ENCODE peak calls at places on chromosomes 1 and 21, in five cellular contexts. One of them, this sample, is unnamed.

GRCh38 chr21:45988366-45989347 is 7.1 kb downstream of the COL6A1 start:
- DNase-seq in right cardiac atrium: peak; percentile 51
- DNase-seq in endothelial cell of umbilical vein: no peak
- DNase-seq in astrocyte: no peak
- DNase-seq in CD4-positive, alpha-beta T cell: no peak
- DNase-seq in this sample: no peak

GRCh38 chr1:26213335-26213905 is 20.6 kb upstream of the CEP85 start:
- DNase-seq in astrocyte: no peak
- DNase-seq in CD4-positive, alpha-beta T cell: no peak
- DNase-seq in endothelial cell of umbilical vein: no peak
- DNase-seq in right cardiac atrium: no peak
- DNase-seq in this sample: no peak

GRCh38 chr1:168098534-168099313 is 38.0 kb downstream of the GPR161 start:
- DNase-seq in endothelial cell of umbilical vein: no peak
- DNase-seq in right cardiac atrium: no peak
- DNase-seq in CD4-positive, alpha-beta T cell: no peak
- DNase-seq in astrocyte: no peak
- DNase-seq in this sample: no peak

GRCh38 chr1:224381880-224382548 is 25.3 kb downstream of the CNIH4 start:
- DNase-seq in endothelial cell of umbilical vein: no peak
- DNase-seq in astrocyte: no peak
- DNase-seq in right cardiac atrium: no peak
- DNase-seq in CD4-positive, alpha-beta T cell: no peak
- DNase-seq in this sample: no peak

GRCh38 chr1:45953934-45954333 is 150.5 kb downstream of the MAST2 start:
- DNase-seq in CD4-positive, alpha-beta T cell: no peak
- DNase-seq in right cardiac atrium: no peak
- DNase-seq in endothelial cell of umbilical vein: no peak
- DNase-seq in astrocyte: peak; percentile 44
- DNase-seq in this sample: no peak

GRCh38 chr1:17545354-17545753 is 5.9 kb downstream of the ARHGEF10L start:
- DNase-seq in endothelial cell of umbilical vein: no peak
- DNase-seq in right cardiac atrium: peak; percentile 46
- DNase-seq in astrocyte: no peak
- DNase-seq in CD4-positive, alpha-beta T cell: no peak
- DNase-seq in this sample: no peak

GRCh38 chr1:22285545-22286396 is 142.9 kb upstream of the WNT4 start:
- DNase-seq in right cardiac atrium: no peak
- DNase-seq in CD4-positive, alpha-beta T cell: no peak
- DNase-seq in astrocyte: no peak
- DNase-seq in endothelial cell of umbilical vein: no peak
- DNase-seq in this sample: no peak

GRCh38 chr1:54053745-54054437 is 483 bp downstream of the TCEANC2 start:
- DNase-seq in endothelial cell of umbilical vein: peak; percentile 12
- DNase-seq in CD4-positive, alpha-beta T cell: no peak
- DNase-seq in astrocyte: no peak
- DNase-seq in right cardiac atrium: no peak
- DNase-seq in this sample: no peak

GRCh38 chr1:21655748-21656147 is 13.4 kb downstream of the RAP1GAP start:
- DNase-seq in endothelial cell of umbilical vein: no peak
- DNase-seq in CD4-positive, alpha-beta T cell: no peak
- DNase-seq in right cardiac atrium: no peak
- DNase-seq in astrocyte: no peak
- DNase-seq in this sample: no peak

GRCh38 chr1:53893999-53894636 is at the start of gene DIO1:
- DNase-seq in astrocyte: no peak
- DNase-seq in CD4-positive, alpha-beta T cell: no peak
- DNase-seq in endothelial cell of umbilical vein: no peak
- DNase-seq in right cardiac atrium: no peak
- DNase-seq in this sample: no peak

GRCh38 chr1:225437710-225438437 is 10.0 kb upstream of the LBR start:
- DNase-seq in endothelial cell of umbilical vein: peak; percentile 63
- DNase-seq in CD4-positive, alpha-beta T cell: no peak
- DNase-seq in astrocyte: no peak
- DNase-seq in right cardiac atrium: peak; percentile 67
- DNase-seq in this sample: no peak

GRCh38 chr1:173954179-173954578 is 37.1 kb upstream of the SERPINC1 start:
- DNase-seq in right cardiac atrium: no peak
- DNase-seq in endothelial cell of umbilical vein: no peak
- DNase-seq in CD4-positive, alpha-beta T cell: no peak
- DNase-seq in astrocyte: peak; percentile 30
- DNase-seq in this sample: no peak

GRCh38 chr21:33754493-33754892 is 112.2 kb downstream of the ITSN1 start:
- DNase-seq in astrocyte: no peak
- DNase-seq in CD4-positive, alpha-beta T cell: no peak
- DNase-seq in endothelial cell of umbilical vein: no peak
- DNase-seq in right cardiac atrium: no peak
- DNase-seq in this sample: peak; percentile 10

GRCh38 chr21:44529011-44529421 is 11.0 kb downstream of the KRTAP10-1 start:
- DNase-seq in right cardiac atrium: no peak
- DNase-seq in CD4-positive, alpha-beta T cell: no peak
- DNase-seq in endothelial cell of umbilical vein: no peak
- DNase-seq in astrocyte: no peak
- DNase-seq in this sample: no peak

GRCh38 chr1:5570931-5571330 is 421.3 kb downstream of the NPHP4 start:
- DNase-seq in right cardiac atrium: no peak
- DNase-seq in CD4-positive, alpha-beta T cell: no peak
- DNase-seq in endothelial cell of umbilical vein: no peak
- DNase-seq in astrocyte: no peak
- DNase-seq in this sample: no peak

GRCh38 chr21:31117046-31117916 is 79.0 kb upstream of the KRTAP19-8 start:
- DNase-seq in right cardiac atrium: no peak
- DNase-seq in CD4-positive, alpha-beta T cell: no peak
- DNase-seq in astrocyte: peak; percentile 86
- DNase-seq in endothelial cell of umbilical vein: no peak
- DNase-seq in this sample: no peak

GRCh38 chr1:30889506-30889905 is 19.1 kb downstream of the SDC3 start:
- DNase-seq in astrocyte: peak; percentile 70
- DNase-seq in CD4-positive, alpha-beta T cell: no peak
- DNase-seq in right cardiac atrium: no peak
- DNase-seq in endothelial cell of umbilical vein: no peak
- DNase-seq in this sample: no peak

GRCh38 chr1:169305356-169305755 is 62.2 kb downstream of the NME7 start:
- DNase-seq in CD4-positive, alpha-beta T cell: no peak
- DNase-seq in endothelial cell of umbilical vein: no peak
- DNase-seq in right cardiac atrium: no peak
- DNase-seq in astrocyte: no peak
- DNase-seq in this sample: no peak

GRCh38 chr21:44763451-44764318 is 37.9 kb downstream of the UBE2G2 start:
- DNase-seq in endothelial cell of umbilical vein: no peak
- DNase-seq in right cardiac atrium: peak; percentile 43
- DNase-seq in astrocyte: no peak
- DNase-seq in CD4-positive, alpha-beta T cell: no peak
- DNase-seq in this sample: no peak

GRCh38 chr1:8152731-8153702 is 126.9 kb upstream of the ERRFI1 start:
- DNase-seq in astrocyte: no peak
- DNase-seq in CD4-positive, alpha-beta T cell: peak; percentile 39
- DNase-seq in right cardiac atrium: no peak
- DNase-seq in endothelial cell of umbilical vein: no peak
- DNase-seq in this sample: no peak

GRCh38 chr1:52140633-52141512 is 1.0 kb upstream of the ZFYVE9 start:
- DNase-seq in CD4-positive, alpha-beta T cell: no peak
- DNase-seq in right cardiac atrium: no peak
- DNase-seq in astrocyte: no peak
- DNase-seq in endothelial cell of umbilical vein: peak; percentile 29
- DNase-seq in this sample: no peak

GRCh38 chr1:150807257-150807637 is 813 bp downstream of the CTSK start:
- DNase-seq in astrocyte: no peak
- DNase-seq in endothelial cell of umbilical vein: peak; percentile 45
- DNase-seq in CD4-positive, alpha-beta T cell: no peak
- DNase-seq in right cardiac atrium: no peak
- DNase-seq in this sample: no peak

GRCh38 chr21:44383216-44383615 is 29.8 kb downstream of the TRPM2 start:
- DNase-seq in right cardiac atrium: no peak
- DNase-seq in CD4-positive, alpha-beta T cell: no peak
- DNase-seq in astrocyte: no peak
- DNase-seq in endothelial cell of umbilical vein: no peak
- DNase-seq in this sample: no peak

GRCh38 chr1:243926803-243927245 is 76.8 kb upstream of the AKT3 start:
- DNase-seq in right cardiac atrium: no peak
- DNase-seq in CD4-positive, alpha-beta T cell: no peak
- DNase-seq in endothelial cell of umbilical vein: peak; percentile 96
- DNase-seq in astrocyte: peak; percentile 98
- DNase-seq in this sample: no peak

GRCh38 chr21:24272527-24272938 is 1334.7 kb downstream of the MRPL39 start:
- DNase-seq in CD4-positive, alpha-beta T cell: no peak
- DNase-seq in astrocyte: no peak
- DNase-seq in right cardiac atrium: no peak
- DNase-seq in endothelial cell of umbilical vein: no peak
- DNase-seq in this sample: no peak
- H3K9me3 ChIP-seq in CD4-positive, alpha-beta T cell: no peaks in the 10 kb centered on the region
- H3K9me3 ChIP-seq in astrocyte: no peaks in the 10 kb centered on the region
- H3K9me3 ChIP-seq in right cardiac atrium: no peaks in the 10 kb centered on the region
- H3K9me3 ChIP-seq in endothelial cell of umbilical vein: no peaks in the 10 kb centered on the region
- H3K9me3 ChIP-seq in this sample: no peaks in the 10 kb centered on the region

GRCh38 chr1:109877776-109878175 is 32.9 kb upstream of the CSF1 start:
- DNase-seq in right cardiac atrium: no peak
- DNase-seq in endothelial cell of umbilical vein: no peak
- DNase-seq in astrocyte: no peak
- DNase-seq in CD4-positive, alpha-beta T cell: no peak
- DNase-seq in this sample: no peak
- H3K27ac ChIP-seq in right cardiac atrium: peak overlapping the region; percentile 58
- H3K27ac ChIP-seq in endothelial cell of umbilical vein: no peak overlapping the region
- H3K27ac ChIP-seq in astrocyte: peak overlapping the region; percentile 70
- H3K27ac ChIP-seq in CD4-positive, alpha-beta T cell: no peak overlapping the region
- H3K27ac ChIP-seq in this sample: no peak overlapping the region

DNA sequence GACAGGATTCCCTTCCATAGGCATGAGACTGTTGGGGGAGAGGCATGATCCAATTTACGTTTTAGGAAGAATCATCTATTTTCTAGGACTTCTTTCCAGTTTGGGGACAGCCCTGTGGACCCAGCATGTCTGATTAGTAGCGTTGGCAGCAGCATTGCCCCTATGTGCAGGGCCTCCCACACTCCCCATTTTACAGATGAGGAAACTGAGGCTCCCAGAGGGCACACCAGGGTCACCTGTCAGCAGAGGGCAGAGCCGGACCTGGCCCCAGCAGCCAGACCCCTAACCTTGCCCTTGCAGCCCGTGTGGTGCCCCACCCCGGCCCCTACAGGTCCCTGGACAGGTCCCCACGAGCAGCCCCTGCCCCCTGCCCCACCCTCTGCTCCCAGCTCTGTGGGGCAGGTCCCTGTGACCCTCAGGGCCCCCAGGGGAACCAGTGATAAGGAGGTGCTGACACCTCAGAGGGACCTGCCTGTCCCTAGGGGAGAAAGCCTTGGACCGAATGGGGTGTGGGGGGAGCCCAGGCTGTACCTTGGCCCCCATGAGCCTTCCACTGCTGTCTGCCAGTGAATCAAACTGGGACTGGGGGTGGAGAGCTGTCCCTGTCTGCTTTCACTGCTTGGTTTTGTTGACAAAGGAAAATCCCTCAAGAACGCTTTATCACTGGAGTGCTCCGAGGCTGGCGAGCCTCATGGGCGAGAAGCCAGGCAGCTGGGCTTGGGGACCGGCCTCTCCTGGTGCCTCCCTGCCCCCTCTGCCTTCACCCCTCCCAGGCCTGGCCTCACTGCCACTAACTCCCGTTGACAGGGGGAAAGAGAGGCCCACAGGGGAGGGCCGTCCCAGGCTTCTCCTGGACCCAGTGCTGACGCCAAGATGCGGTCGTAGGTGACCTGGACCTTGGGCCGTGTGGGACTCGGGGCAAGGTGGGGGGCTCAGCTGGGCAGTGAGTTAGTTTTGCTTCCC is 39.4 kb upstream of the CCDC27 start:
- DNase-seq in astrocyte: no peak
- DNase-seq in CD4-positive, alpha-beta T cell: no peak
- DNase-seq in right cardiac atrium: peak; percentile 86
- DNase-seq in endothelial cell of umbilical vein: no peak
- DNase-seq in this sample: no peak
- H3K9me3 ChIP-seq in astrocyte: no peaks in the 10 kb centered on the region
- H3K9me3 ChIP-seq in CD4-positive, alpha-beta T cell: no peaks in the 10 kb centered on the region
- H3K9me3 ChIP-seq in right cardiac atrium: no peaks in the 10 kb centered on the region
- H3K9me3 ChIP-seq in endothelial cell of umbilical vein: no peaks in the 10 kb centered on the region
- H3K9me3 ChIP-seq in this sample: no peaks in the 10 kb centered on the region

GRCh38 chr1:161175771-161176453 is 1.4 kb downstream of the B4GALT3 start:
- DNase-seq in right cardiac atrium: no peak
- DNase-seq in endothelial cell of umbilical vein: no peak
- DNase-seq in CD4-positive, alpha-beta T cell: no peak
- DNase-seq in astrocyte: no peak
- DNase-seq in this sample: no peak
- H3K27ac ChIP-seq in right cardiac atrium: no peak overlapping the region
- H3K27ac ChIP-seq in endothelial cell of umbilical vein: no peak overlapping the region
- H3K27ac ChIP-seq in CD4-positive, alpha-beta T cell: peak overlapping the region; percentile 89
- H3K27ac ChIP-seq in astrocyte: no peak overlapping the region
- H3K27ac ChIP-seq in this sample: no peak overlapping the region

GRCh38 chr1:79373481-79374132 is 367.1 kb upstream of the ADGRL4 start:
- DNase-seq in right cardiac atrium: peak; percentile 73
- DNase-seq in endothelial cell of umbilical vein: peak; percentile 29
- DNase-seq in astrocyte: peak; percentile 8
- DNase-seq in CD4-positive, alpha-beta T cell: no peak
- DNase-seq in this sample: no peak
- H3K9me3 ChIP-seq in right cardiac atrium: no peaks in the 10 kb centered on the region
- H3K9me3 ChIP-seq in endothelial cell of umbilical vein: no peaks in the 10 kb centered on the region
- H3K9me3 ChIP-seq in astrocyte: no peaks in the 10 kb centered on the region
- H3K9me3 ChIP-seq in CD4-positive, alpha-beta T cell: no peaks in the 10 kb centered on the region
- H3K9me3 ChIP-seq in this sample: no peaks in the 10 kb centered on the region

DNA sequence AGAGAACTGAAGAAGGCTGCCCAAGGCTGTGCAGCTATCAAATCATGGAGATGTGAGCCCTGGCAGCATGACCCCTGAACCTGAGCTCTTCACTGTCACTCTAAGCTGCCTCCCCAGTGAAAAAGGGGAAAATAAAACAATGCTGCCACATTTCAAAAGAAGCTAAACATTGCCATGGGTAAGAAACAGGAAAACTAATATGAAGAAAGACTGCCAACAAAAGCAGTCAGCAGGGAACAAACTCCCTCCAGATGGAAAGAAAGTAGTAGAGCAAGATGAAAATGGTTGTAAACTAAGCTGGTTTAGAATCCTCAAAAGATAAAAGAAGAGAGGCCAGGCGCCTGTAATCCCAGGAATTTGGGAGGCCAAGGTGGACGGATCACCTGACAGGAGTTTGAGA is 36.2 kb upstream of the CSF1 start:
- DNase-seq in CD4-positive, alpha-beta T cell: no peak
- DNase-seq in astrocyte: no peak
- DNase-seq in right cardiac atrium: no peak
- DNase-seq in endothelial cell of umbilical vein: peak; percentile 36
- DNase-seq in this sample: no peak
- H3K27ac ChIP-seq in CD4-positive, alpha-beta T cell: no peak overlapping the region
- H3K27ac ChIP-seq in astrocyte: no peak overlapping the region
- H3K27ac ChIP-seq in right cardiac atrium: no peak overlapping the region
- H3K27ac ChIP-seq in endothelial cell of umbilical vein: no peak overlapping the region
- H3K27ac ChIP-seq in this sample: no peak overlapping the region

GRCh38 chr1:79928901-79929300 is 922.4 kb upstream of the ADGRL4 start:
- DNase-seq in right cardiac atrium: no peak
- DNase-seq in astrocyte: no peak
- DNase-seq in endothelial cell of umbilical vein: no peak
- DNase-seq in CD4-positive, alpha-beta T cell: no peak
- DNase-seq in this sample: no peak
- H3K9me3 ChIP-seq in right cardiac atrium: no peaks in the 10 kb centered on the region
- H3K9me3 ChIP-seq in astrocyte: peaks cover 2% of the 10 kb centered on the region
- H3K9me3 ChIP-seq in endothelial cell of umbilical vein: peaks cover 2% of the 10 kb centered on the region
- H3K9me3 ChIP-seq in CD4-positive, alpha-beta T cell: peaks cover 5% of the 10 kb centered on the region
- H3K9me3 ChIP-seq in this sample: no peaks in the 10 kb centered on the region